ENCODE peak calls at places on chromosomes 16 and 17, in six cellular contexts. One of them, this sample, is unnamed.

GRCh38 chr17:2911035-2911754 is 115.0 kb downstream of the RAP1GAP2 start:
- DNase-seq in H9: no peak
- DNase-seq in H1: no peak
- DNase-seq in IMR-90: no peak
- DNase-seq in neuronal stem cell: no peak
- DNase-seq in mesenchymal stem cell: no peak
- DNase-seq in this sample: no peak

GRCh38 chr16:69112285-69113129 is 7.1 kb downstream of the HAS3 start:
- DNase-seq in H9: peak; percentile 84
- DNase-seq in H1: peak; percentile 90
- DNase-seq in IMR-90: peak; percentile 25
- DNase-seq in neuronal stem cell: peak; percentile 56
- DNase-seq in mesenchymal stem cell: peak; percentile 46
- DNase-seq in this sample: peak; percentile 90

GRCh38 chr16:89971495-89972243 is 23.1 kb downstream of the DEF8 start:
- DNase-seq in H9: no peak
- DNase-seq in H1: no peak
- DNase-seq in IMR-90: no peak
- DNase-seq in neuronal stem cell: no peak
- DNase-seq in mesenchymal stem cell: no peak
- DNase-seq in this sample: no peak

GRCh38 chr16:56776562-56776961 is 46.6 kb downstream of the NUP93 start:
- DNase-seq in H9: no peak
- DNase-seq in H1: no peak
- DNase-seq in IMR-90: no peak
- DNase-seq in neuronal stem cell: no peak
- DNase-seq in mesenchymal stem cell: no peak
- DNase-seq in this sample: no peak

GRCh38 chr16:77236063-77236511 is 36.9 kb downstream of the SYCE1L start:
- DNase-seq in H9: peak; percentile 94
- DNase-seq in H1: peak; percentile 98
- DNase-seq in IMR-90: peak; percentile 71
- DNase-seq in neuronal stem cell: peak; percentile 88
- DNase-seq in mesenchymal stem cell: peak; percentile 77
- DNase-seq in this sample: peak; percentile 72

GRCh38 chr16:75820672-75821071 is 94.4 kb upstream of the CPHXL start:
- DNase-seq in H9: peak; percentile 43
- DNase-seq in H1: no peak
- DNase-seq in IMR-90: no peak
- DNase-seq in neuronal stem cell: no peak
- DNase-seq in mesenchymal stem cell: no peak
- DNase-seq in this sample: peak; percentile 91

GRCh38 chr16:85689285-85689949 is 663 bp upstream of the GINS2 start:
- DNase-seq in H9: no peak
- DNase-seq in H1: no peak
- DNase-seq in IMR-90: no peak
- DNase-seq in neuronal stem cell: no peak
- DNase-seq in mesenchymal stem cell: no peak
- DNase-seq in this sample: no peak

GRCh38 chr16:35574454-35575431 is 2115.3 kb downstream of the TP53TG3F start:
- DNase-seq in H9: no peak
- DNase-seq in H1: no peak
- DNase-seq in IMR-90: no peak
- DNase-seq in neuronal stem cell: no peak
- DNase-seq in mesenchymal stem cell: no peak
- DNase-seq in this sample: no peak

GRCh38 chr17:72008236-72008874 is 112.5 kb upstream of the SOX9 start:
- DNase-seq in H9: no peak
- DNase-seq in H1: no peak
- DNase-seq in IMR-90: peak; percentile 55
- DNase-seq in neuronal stem cell: no peak
- DNase-seq in mesenchymal stem cell: no peak
- DNase-seq in this sample: no peak

GRCh38 chr16:2147981-2148671 is at the start of gene RAB26:
- DNase-seq in H9: peak; percentile 85
- DNase-seq in H1: peak; percentile 90
- DNase-seq in IMR-90: peak; percentile 33
- DNase-seq in neuronal stem cell: peak; percentile 70
- DNase-seq in mesenchymal stem cell: peak; percentile 53
- DNase-seq in this sample: peak; percentile 30
- H3K23ac ChIP-seq in H9: no peak within 1 kb of the TSS
- H3K23ac ChIP-seq in H1: no peak within 1 kb of the TSS
- H3K23ac ChIP-seq in IMR-90: peak within 1 kb of the TSS; percentile 32
- H3K23ac ChIP-seq in neuronal stem cell: peak within 1 kb of the TSS; percentile 93
- H3K23ac ChIP-seq in mesenchymal stem cell: peak within 1 kb of the TSS; percentile 87
- H3K23ac ChIP-seq in this sample: no peak within 1 kb of the TSS

GRCh38 chr17:8746501-8747236 is 2.0 kb upstream of the CCDC42 start:
- DNase-seq in H9: peak; percentile 23
- DNase-seq in H1: no peak
- DNase-seq in IMR-90: peak; percentile 5
- DNase-seq in neuronal stem cell: no peak
- DNase-seq in mesenchymal stem cell: peak; percentile 29
- DNase-seq in this sample: peak; percentile 74
- H3K4me2 ChIP-seq in H9: peak overlapping the region; percentile 85
- H3K4me2 ChIP-seq in H1: peak overlapping the region; percentile 98
- H3K4me2 ChIP-seq in IMR-90: peak overlapping the region; percentile 99
- H3K4me2 ChIP-seq in neuronal stem cell: peak overlapping the region; percentile 94
- H3K4me2 ChIP-seq in mesenchymal stem cell: peak overlapping the region; percentile 99
- H3K4me2 ChIP-seq in this sample: peak overlapping the region; percentile 81

GRCh38 chr17:55564077-55564476 is 52.8 kb upstream of the SMIM36 start:
- DNase-seq in H9: no peak
- DNase-seq in H1: no peak
- DNase-seq in IMR-90: no peak
- DNase-seq in neuronal stem cell: no peak
- DNase-seq in mesenchymal stem cell: no peak
- DNase-seq in this sample: no peak

GRCh38 chr17:55567240-55568216 is 56.3 kb upstream of the SMIM36 start:
- DNase-seq in H9: no peak
- DNase-seq in H1: no peak
- DNase-seq in IMR-90: no peak
- DNase-seq in neuronal stem cell: no peak
- DNase-seq in mesenchymal stem cell: no peak
- DNase-seq in this sample: no peak

GRCh38 chr17:55561316-55561972 is 50.2 kb upstream of the SMIM36 start:
- DNase-seq in H9: no peak
- DNase-seq in H1: no peak
- DNase-seq in IMR-90: no peak
- DNase-seq in neuronal stem cell: no peak
- DNase-seq in mesenchymal stem cell: no peak
- DNase-seq in this sample: no peak

GRCh38 chr17:55561973-55562495 is 50.8 kb upstream of the SMIM36 start:
- DNase-seq in H9: no peak
- DNase-seq in H1: no peak
- DNase-seq in IMR-90: no peak
- DNase-seq in neuronal stem cell: no peak
- DNase-seq in mesenchymal stem cell: no peak
- DNase-seq in this sample: no peak

GRCh38 chr17:55563363-55563762 is 52.1 kb upstream of the SMIM36 start:
- DNase-seq in H9: no peak
- DNase-seq in H1: no peak
- DNase-seq in IMR-90: no peak
- DNase-seq in neuronal stem cell: no peak
- DNase-seq in mesenchymal stem cell: no peak
- DNase-seq in this sample: no peak
- H4K91ac ChIP-seq in H9: no peak overlapping the region
- H4K91ac ChIP-seq in H1: no peak overlapping the region
- H4K91ac ChIP-seq in IMR-90: no peak overlapping the region
- H4K91ac ChIP-seq in neuronal stem cell: no peak overlapping the region
- H4K91ac ChIP-seq in mesenchymal stem cell: no peak overlapping the region
- H4K91ac ChIP-seq in this sample: no peak overlapping the region

GRCh38 chr16:72092832-72093447 is 480 bp downstream of the TXNL4B start:
- DNase-seq in H9: no peak
- DNase-seq in H1: no peak
- DNase-seq in IMR-90: peak; percentile 68
- DNase-seq in neuronal stem cell: peak; percentile 17
- DNase-seq in mesenchymal stem cell: peak; percentile 83
- DNase-seq in this sample: no peak

GRCh38 chr16:72091217-72091616 is 2.2 kb downstream of the TXNL4B start:
- DNase-seq in H9: no peak
- DNase-seq in H1: no peak
- DNase-seq in IMR-90: no peak
- DNase-seq in neuronal stem cell: no peak
- DNase-seq in mesenchymal stem cell: no peak
- DNase-seq in this sample: no peak

GRCh38 chr16:72098936-72099335 is 5.3 kb downstream of the DHX38 start:
- DNase-seq in H9: peak; percentile 68
- DNase-seq in H1: no peak
- DNase-seq in IMR-90: no peak
- DNase-seq in neuronal stem cell: no peak
- DNase-seq in mesenchymal stem cell: no peak
- DNase-seq in this sample: no peak

GRCh38 chr16:72093448-72094265 is at the start of the genes DHX38 and TXNL4B:
- DNase-seq in H9: peak; percentile 99
- DNase-seq in H1: peak; percentile 85
- DNase-seq in IMR-90: peak; percentile 99
- DNase-seq in neuronal stem cell: peak; percentile 98
- DNase-seq in mesenchymal stem cell: peak; percentile 100
- DNase-seq in this sample: peak; percentile 98

GRCh38 chr16:72094266-72094610 is 591 bp downstream of the DHX38 start:
- DNase-seq in H9: no peak
- DNase-seq in H1: no peak
- DNase-seq in IMR-90: no peak
- DNase-seq in neuronal stem cell: no peak
- DNase-seq in mesenchymal stem cell: no peak
- DNase-seq in this sample: no peak
- H3K23ac ChIP-seq in H9: no peak overlapping the region
- H3K23ac ChIP-seq in H1: no peak overlapping the region
- H3K23ac ChIP-seq in IMR-90: peak overlapping the region; percentile 25
- H3K23ac ChIP-seq in neuronal stem cell: peak overlapping the region; percentile 52
- H3K23ac ChIP-seq in mesenchymal stem cell: no peak overlapping the region
- H3K23ac ChIP-seq in this sample: no peak overlapping the region

GRCh38 chr17:7356072-7356549 is 1.2 kb downstream of the TMEM95 start:
- DNase-seq in H9: peak; percentile 98
- DNase-seq in H1: peak; percentile 97
- DNase-seq in IMR-90: peak; percentile 53
- DNase-seq in neuronal stem cell: peak; percentile 76
- DNase-seq in mesenchymal stem cell: peak; percentile 67
- DNase-seq in this sample: peak; percentile 93

GRCh38 chr17:7352910-7353635 is 1.1 kb downstream of the KCTD11 start:
- DNase-seq in H9: no peak
- DNase-seq in H1: no peak
- DNase-seq in IMR-90: no peak
- DNase-seq in neuronal stem cell: no peak
- DNase-seq in mesenchymal stem cell: no peak
- DNase-seq in this sample: no peak

GRCh38 chr17:7356779-7357178 is 1.8 kb downstream of the TMEM95 start:
- DNase-seq in H9: no peak
- DNase-seq in H1: no peak
- DNase-seq in IMR-90: no peak
- DNase-seq in neuronal stem cell: no peak
- DNase-seq in mesenchymal stem cell: no peak
- DNase-seq in this sample: no peak

GRCh38 chr17:7354262-7354781 is 634 bp upstream of the TMEM95 start:
- DNase-seq in H9: no peak
- DNase-seq in H1: no peak
- DNase-seq in IMR-90: peak; percentile 80
- DNase-seq in neuronal stem cell: no peak
- DNase-seq in mesenchymal stem cell: peak; percentile 65
- DNase-seq in this sample: peak; percentile 52

DNA sequence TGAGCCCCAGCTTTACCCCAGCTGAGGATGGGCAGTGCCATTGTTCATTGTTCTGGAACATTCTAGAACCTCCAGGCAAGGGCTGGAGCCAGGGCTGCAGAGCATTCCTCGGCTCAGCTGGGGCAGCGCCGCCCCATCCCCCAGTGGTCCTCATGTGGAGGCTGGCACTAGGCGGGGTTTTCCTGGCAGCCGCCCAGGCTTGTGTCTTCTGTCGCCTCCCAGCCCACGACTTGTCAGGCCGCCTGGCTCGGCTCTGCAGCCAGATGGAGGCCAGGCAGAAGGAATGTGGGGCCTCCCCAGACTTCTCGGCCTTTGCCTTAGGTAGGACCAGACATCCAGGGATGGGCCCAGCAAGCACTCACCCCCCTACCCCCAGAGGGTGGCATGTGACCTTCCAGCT is at the start of gene TMEM95:
- DNase-seq in H9: no peak
- DNase-seq in H1: no peak
- DNase-seq in IMR-90: no peak
- DNase-seq in neuronal stem cell: no peak
- DNase-seq in mesenchymal stem cell: no peak
- DNase-seq in this sample: no peak
- H3K4me2 ChIP-seq in H9: no peak within 1 kb of the TSS
- H3K4me2 ChIP-seq in H1: no peak within 1 kb of the TSS
- H3K4me2 ChIP-seq in IMR-90: peak within 1 kb of the TSS; percentile 68
- H3K4me2 ChIP-seq in neuronal stem cell: peak within 1 kb of the TSS; percentile 3
- H3K4me2 ChIP-seq in mesenchymal stem cell: no peak within 1 kb of the TSS
- H3K4me2 ChIP-seq in this sample: no peak within 1 kb of the TSS

GRCh38 chr17:56656961-56657360 is 63.5 kb downstream of the NOG start:
- DNase-seq in H9: no peak
- DNase-seq in H1: no peak
- DNase-seq in IMR-90: no peak
- DNase-seq in neuronal stem cell: no peak
- DNase-seq in mesenchymal stem cell: no peak
- DNase-seq in this sample: no peak

GRCh38 chr17:56653877-56654276 is 60.4 kb downstream of the NOG start:
- DNase-seq in H9: peak; percentile 86
- DNase-seq in H1: no peak
- DNase-seq in IMR-90: peak; percentile 52
- DNase-seq in neuronal stem cell: peak; percentile 23
- DNase-seq in mesenchymal stem cell: peak; percentile 61
- DNase-seq in this sample: peak; percentile 87

GRCh38 chr17:56661906-56662305 is 68.4 kb downstream of the NOG start:
- DNase-seq in H9: no peak
- DNase-seq in H1: no peak
- DNase-seq in IMR-90: no peak
- DNase-seq in neuronal stem cell: no peak
- DNase-seq in mesenchymal stem cell: no peak
- DNase-seq in this sample: no peak

GRCh38 chr17:56659622-56660021 is 66.1 kb downstream of the NOG start:
- DNase-seq in H9: no peak
- DNase-seq in H1: no peak
- DNase-seq in IMR-90: no peak
- DNase-seq in neuronal stem cell: no peak
- DNase-seq in mesenchymal stem cell: no peak
- DNase-seq in this sample: no peak

DNA sequence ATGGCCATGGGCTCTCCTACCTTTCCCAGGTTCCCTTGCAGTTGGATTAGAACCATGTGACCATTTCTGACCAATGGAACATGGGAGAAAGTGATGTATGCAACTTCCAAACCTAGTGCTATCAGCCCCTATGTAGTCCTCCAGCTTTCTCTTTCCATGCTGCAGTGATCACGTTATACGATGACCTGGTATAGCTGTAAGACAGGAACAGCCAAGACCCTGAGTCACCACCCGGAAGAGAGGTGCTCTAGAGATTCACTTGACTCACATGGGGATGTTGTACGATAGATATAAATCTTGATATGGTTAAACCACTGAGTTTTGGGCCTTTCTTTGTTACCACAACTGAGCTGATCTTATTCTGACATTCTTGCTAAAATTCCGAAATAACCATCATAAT is 65.1 kb downstream of the NOG start:
- DNase-seq in H9: no peak
- DNase-seq in H1: no peak
- DNase-seq in IMR-90: no peak
- DNase-seq in neuronal stem cell: no peak
- DNase-seq in mesenchymal stem cell: no peak
- DNase-seq in this sample: peak; percentile 60
- H4K91ac ChIP-seq in H9: no peak overlapping the region
- H4K91ac ChIP-seq in H1: no peak overlapping the region
- H4K91ac ChIP-seq in IMR-90: no peak overlapping the region
- H4K91ac ChIP-seq in neuronal stem cell: no peak overlapping the region
- H4K91ac ChIP-seq in mesenchymal stem cell: no peak overlapping the region
- H4K91ac ChIP-seq in this sample: no peak overlapping the region

This sample was measured in trophoblast cell.